ENCODE peak calls at places on chromosomes 1 and 21, in nine cellular contexts. One of them, this sample, is unnamed.

GRCh38 chr21:41009398-41010177 is 158.4 kb upstream of the BACE2 start:
- DNase-seq in uterus: no peak
- DNase-seq in CD8-positive, alpha-beta memory T cell: no peak
- DNase-seq in cardiac muscle cell: no peak
- DNase-seq in suprapubic skin: no peak
- DNase-seq in HAP-1: no peak
- DNase-seq in PC-3: no peak
- DNase-seq in neuronal stem cell: no peak
- DNase-seq in GM23338: no peak
- DNase-seq in this sample: no peak

GRCh38 chr1:208183977-208184901 is 59.9 kb downstream of the PLXNA2 start:
- DNase-seq in uterus: peak; percentile 59
- DNase-seq in PC-3: peak; percentile 99
- DNase-seq in neuronal stem cell: no peak
- DNase-seq in HAP-1: no peak
- DNase-seq in cardiac muscle cell: peak; percentile 82
- DNase-seq in GM23338: no peak
- DNase-seq in CD8-positive, alpha-beta memory T cell: no peak
- DNase-seq in suprapubic skin: peak; percentile 81
- DNase-seq in this sample: no peak

GRCh38 chr21:34243562-34243961 is 120.2 kb upstream of the KCNE2 start:
- DNase-seq in HAP-1: no peak
- DNase-seq in CD8-positive, alpha-beta memory T cell: no peak
- DNase-seq in neuronal stem cell: no peak
- DNase-seq in uterus: no peak
- DNase-seq in suprapubic skin: no peak
- DNase-seq in PC-3: peak; percentile 52
- DNase-seq in cardiac muscle cell: peak; percentile 45
- DNase-seq in GM23338: peak; percentile 72
- DNase-seq in this sample: peak; percentile 29

GRCh38 chr1:186155594-186155993 is 219.5 kb downstream of the TPR start:
- DNase-seq in suprapubic skin: no peak
- DNase-seq in uterus: no peak
- DNase-seq in CD8-positive, alpha-beta memory T cell: no peak
- DNase-seq in cardiac muscle cell: peak; percentile 75
- DNase-seq in HAP-1: peak; percentile 11
- DNase-seq in PC-3: peak; percentile 75
- DNase-seq in GM23338: peak; percentile 36
- DNase-seq in neuronal stem cell: no peak
- DNase-seq in this sample: no peak

GRCh38 chr1:116950497-116951174 is 40.9 kb downstream of the PTGFRN start:
- DNase-seq in suprapubic skin: no peak
- DNase-seq in neuronal stem cell: no peak
- DNase-seq in GM23338: no peak
- DNase-seq in HAP-1: no peak
- DNase-seq in CD8-positive, alpha-beta memory T cell: no peak
- DNase-seq in cardiac muscle cell: peak; percentile 72
- DNase-seq in uterus: no peak
- DNase-seq in PC-3: no peak
- DNase-seq in this sample: no peak

GRCh38 chr1:211305044-211305443 is 21.6 kb upstream of the TRAF5 start:
- DNase-seq in suprapubic skin: no peak
- DNase-seq in PC-3: no peak
- DNase-seq in uterus: no peak
- DNase-seq in cardiac muscle cell: no peak
- DNase-seq in neuronal stem cell: no peak
- DNase-seq in GM23338: no peak
- DNase-seq in HAP-1: no peak
- DNase-seq in CD8-positive, alpha-beta memory T cell: no peak
- DNase-seq in this sample: no peak

GRCh38 chr1:20343937-20344302 is 53.2 kb downstream of the VWA5B1 start:
- DNase-seq in uterus: no peak
- DNase-seq in CD8-positive, alpha-beta memory T cell: no peak
- DNase-seq in GM23338: no peak
- DNase-seq in cardiac muscle cell: no peak
- DNase-seq in PC-3: no peak
- DNase-seq in suprapubic skin: no peak
- DNase-seq in HAP-1: no peak
- DNase-seq in neuronal stem cell: no peak
- DNase-seq in this sample: no peak

GRCh38 chr21:36803801-36804452 is 105.0 kb downstream of the SIM2 start:
- DNase-seq in GM23338: no peak
- DNase-seq in CD8-positive, alpha-beta memory T cell: no peak
- DNase-seq in uterus: no peak
- DNase-seq in cardiac muscle cell: no peak
- DNase-seq in HAP-1: no peak
- DNase-seq in suprapubic skin: no peak
- DNase-seq in PC-3: no peak
- DNase-seq in neuronal stem cell: no peak
- DNase-seq in this sample: no peak

GRCh38 chr1:115196291-115196690 is 107.0 kb upstream of the TSPAN2 start:
- DNase-seq in HAP-1: no peak
- DNase-seq in GM23338: no peak
- DNase-seq in CD8-positive, alpha-beta memory T cell: no peak
- DNase-seq in neuronal stem cell: no peak
- DNase-seq in suprapubic skin: no peak
- DNase-seq in PC-3: no peak
- DNase-seq in cardiac muscle cell: no peak
- DNase-seq in uterus: no peak
- DNase-seq in this sample: no peak

GRCh38 chr1:247376659-247377058 is 39.3 kb upstream of the NLRP3 start:
- DNase-seq in HAP-1: peak; percentile 91
- DNase-seq in cardiac muscle cell: no peak
- DNase-seq in suprapubic skin: no peak
- DNase-seq in PC-3: no peak
- DNase-seq in GM23338: peak; percentile 98
- DNase-seq in neuronal stem cell: peak; percentile 63
- DNase-seq in uterus: no peak
- DNase-seq in CD8-positive, alpha-beta memory T cell: no peak
- DNase-seq in this sample: no peak

GRCh38 chr1:83547903-83548302 is 451.0 kb downstream of the TTLL7 start:
- DNase-seq in neuronal stem cell: no peak
- DNase-seq in CD8-positive, alpha-beta memory T cell: no peak
- DNase-seq in suprapubic skin: no peak
- DNase-seq in PC-3: no peak
- DNase-seq in cardiac muscle cell: peak; percentile 25
- DNase-seq in uterus: no peak
- DNase-seq in HAP-1: no peak
- DNase-seq in GM23338: no peak
- DNase-seq in this sample: no peak

DNA sequence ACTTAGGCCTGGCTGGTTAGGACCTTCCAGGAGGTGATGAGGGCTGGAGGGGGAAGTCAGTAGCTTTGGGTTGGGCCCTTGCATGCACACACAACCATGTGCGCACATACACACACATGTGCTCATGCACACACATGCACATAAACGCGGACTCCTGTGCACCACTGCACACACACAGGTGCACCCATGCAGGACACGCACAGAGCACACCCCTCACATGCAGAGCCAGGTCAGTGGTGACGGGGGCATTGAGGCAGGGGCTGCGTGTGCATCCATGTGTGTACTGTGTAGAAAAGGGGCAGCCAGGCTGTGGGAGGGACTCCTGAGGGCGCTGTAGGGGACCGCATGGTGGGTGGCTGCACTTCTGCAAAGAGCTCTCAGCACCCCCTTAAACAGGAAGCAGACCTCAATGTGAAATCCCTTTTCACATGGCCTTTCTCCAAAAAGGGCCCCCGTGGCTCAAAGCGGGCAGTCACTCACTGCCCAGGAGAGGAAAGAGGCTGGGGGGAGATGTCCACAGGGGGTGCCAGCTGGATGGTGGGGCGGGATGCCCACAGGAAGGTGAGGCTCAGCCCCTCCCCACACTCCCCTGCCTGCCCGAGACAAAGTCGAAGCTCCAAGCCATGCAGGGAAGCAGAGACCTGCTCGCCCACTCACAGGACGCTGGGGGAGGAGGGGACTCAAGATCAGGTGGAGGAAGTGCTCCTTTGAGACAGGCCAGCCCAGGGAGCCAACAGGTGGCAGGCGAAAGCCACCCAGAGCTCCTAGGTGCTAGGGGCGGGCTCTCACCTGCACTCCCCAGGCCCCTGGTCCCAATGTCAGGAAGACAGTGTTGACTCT is 95.2 kb downstream of the ITPKB start:
- DNase-seq in cardiac muscle cell: no peak
- DNase-seq in neuronal stem cell: no peak
- DNase-seq in GM23338: no peak
- DNase-seq in PC-3: no peak
- DNase-seq in uterus: peak; percentile 16
- DNase-seq in suprapubic skin: peak; percentile 60
- DNase-seq in CD8-positive, alpha-beta memory T cell: peak; percentile 23
- DNase-seq in HAP-1: no peak
- DNase-seq in this sample: no peak
- H3K4me3 ChIP-seq in cardiac muscle cell: no peak overlapping the region
- H3K4me3 ChIP-seq in neuronal stem cell: no peak overlapping the region
- H3K4me3 ChIP-seq in GM23338: no peak overlapping the region
- H3K4me3 ChIP-seq in PC-3: no peak overlapping the region
- H3K4me3 ChIP-seq in uterus: no peak overlapping the region
- H3K4me3 ChIP-seq in suprapubic skin: no peak overlapping the region
- H3K4me3 ChIP-seq in CD8-positive, alpha-beta memory T cell: no peak overlapping the region
- H3K4me3 ChIP-seq in HAP-1: no peak overlapping the region
- H3K4me3 ChIP-seq in this sample: no peak overlapping the region

DNA sequence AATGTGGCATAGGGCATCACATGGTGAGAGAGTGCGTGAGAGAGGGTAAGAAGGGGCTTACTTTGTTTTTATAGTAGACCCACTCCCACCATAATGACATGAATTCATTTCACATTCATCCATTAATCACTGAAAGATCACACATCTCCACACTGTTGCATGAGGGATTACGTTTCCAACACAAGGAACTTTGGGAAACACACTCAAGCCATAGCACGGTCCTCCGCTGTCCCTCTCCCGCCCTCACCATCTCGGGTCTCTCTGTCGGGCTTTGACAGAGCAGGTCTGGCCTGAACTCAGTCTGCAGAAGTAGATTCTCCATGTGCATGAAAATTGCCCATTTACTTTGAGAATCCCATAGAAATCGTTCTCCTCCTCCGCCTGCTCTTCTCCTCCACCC is 312.2 kb downstream of the MATN1 start:
- DNase-seq in uterus: no peak
- DNase-seq in PC-3: no peak
- DNase-seq in GM23338: no peak
- DNase-seq in HAP-1: no peak
- DNase-seq in CD8-positive, alpha-beta memory T cell: no peak
- DNase-seq in neuronal stem cell: no peak
- DNase-seq in cardiac muscle cell: no peak
- DNase-seq in suprapubic skin: no peak
- DNase-seq in this sample: no peak
- H3K4me1 ChIP-seq in uterus: no peaks in the 10 kb centered on the region
- H3K4me1 ChIP-seq in PC-3: no peaks in the 10 kb centered on the region
- H3K4me1 ChIP-seq in GM23338: no peaks in the 10 kb centered on the region
- H3K4me1 ChIP-seq in HAP-1: no peaks in the 10 kb centered on the region
- H3K4me1 ChIP-seq in CD8-positive, alpha-beta memory T cell: no peaks in the 10 kb centered on the region
- H3K4me1 ChIP-seq in neuronal stem cell: no peaks in the 10 kb centered on the region
- H3K4me1 ChIP-seq in cardiac muscle cell: peaks cover 9% of the 10 kb centered on the region
- H3K4me1 ChIP-seq in suprapubic skin: no peaks in the 10 kb centered on the region
- H3K4me1 ChIP-seq in this sample: peaks cover 9% of the 10 kb centered on the region

DNA sequence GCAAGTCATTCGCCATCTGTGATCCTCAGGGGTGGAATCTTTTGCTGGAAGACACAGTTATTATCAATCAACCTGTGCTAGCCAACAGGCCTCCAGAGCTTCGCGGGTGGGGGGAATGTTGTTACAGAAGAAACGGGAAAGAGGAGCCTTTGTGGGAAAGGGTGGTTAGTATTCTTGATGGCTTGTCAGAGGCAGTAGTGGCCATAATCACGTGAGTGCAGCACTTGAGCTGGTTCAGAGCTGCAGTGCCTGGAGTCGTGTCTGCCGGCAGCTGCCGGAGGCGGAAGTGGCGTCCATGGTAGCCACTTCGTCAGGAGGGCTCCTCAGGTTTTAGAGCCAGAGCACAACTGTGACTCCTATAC is 204.8 kb downstream of the ST6GALNAC3 start:
- DNase-seq in neuronal stem cell: no peak
- DNase-seq in suprapubic skin: no peak
- DNase-seq in cardiac muscle cell: no peak
- DNase-seq in uterus: no peak
- DNase-seq in CD8-positive, alpha-beta memory T cell: no peak
- DNase-seq in PC-3: no peak
- DNase-seq in GM23338: no peak
- DNase-seq in HAP-1: no peak
- DNase-seq in this sample: peak; percentile 33
- H3K4me3 ChIP-seq in neuronal stem cell: no peak overlapping the region
- H3K4me3 ChIP-seq in suprapubic skin: no peak overlapping the region
- H3K4me3 ChIP-seq in cardiac muscle cell: no peak overlapping the region
- H3K4me3 ChIP-seq in uterus: no peak overlapping the region
- H3K4me3 ChIP-seq in CD8-positive, alpha-beta memory T cell: no peak overlapping the region
- H3K4me3 ChIP-seq in PC-3: no peak overlapping the region
- H3K4me3 ChIP-seq in GM23338: no peak overlapping the region
- H3K4me3 ChIP-seq in HAP-1: no peak overlapping the region
- H3K4me3 ChIP-seq in this sample: peak overlapping the region; percentile 5

GRCh38 chr1:162235261-162235780 is 141.3 kb downstream of the SPATA46 start:
- DNase-seq in cardiac muscle cell: peak; percentile 42
- DNase-seq in CD8-positive, alpha-beta memory T cell: no peak
- DNase-seq in PC-3: no peak
- DNase-seq in uterus: no peak
- DNase-seq in GM23338: no peak
- DNase-seq in suprapubic skin: no peak
- DNase-seq in HAP-1: no peak
- DNase-seq in neuronal stem cell: no peak
- DNase-seq in this sample: no peak

GRCh38 chr1:162233937-162234336 is 142.7 kb downstream of the SPATA46 start:
- DNase-seq in cardiac muscle cell: no peak
- DNase-seq in GM23338: no peak
- DNase-seq in suprapubic skin: no peak
- DNase-seq in neuronal stem cell: no peak
- DNase-seq in PC-3: no peak
- DNase-seq in uterus: no peak
- DNase-seq in HAP-1: no peak
- DNase-seq in CD8-positive, alpha-beta memory T cell: no peak
- DNase-seq in this sample: no peak

GRCh38 chr1:162236201-162236600 is 140.5 kb downstream of the SPATA46 start:
- DNase-seq in HAP-1: no peak
- DNase-seq in suprapubic skin: no peak
- DNase-seq in PC-3: no peak
- DNase-seq in neuronal stem cell: no peak
- DNase-seq in CD8-positive, alpha-beta memory T cell: no peak
- DNase-seq in cardiac muscle cell: no peak
- DNase-seq in uterus: no peak
- DNase-seq in GM23338: no peak
- DNase-seq in this sample: no peak

GRCh38 chr1:162234571-162234970 is 142.1 kb downstream of the SPATA46 start:
- DNase-seq in neuronal stem cell: no peak
- DNase-seq in cardiac muscle cell: no peak
- DNase-seq in HAP-1: no peak
- DNase-seq in PC-3: no peak
- DNase-seq in GM23338: no peak
- DNase-seq in uterus: no peak
- DNase-seq in CD8-positive, alpha-beta memory T cell: no peak
- DNase-seq in suprapubic skin: no peak
- DNase-seq in this sample: no peak

DNA sequence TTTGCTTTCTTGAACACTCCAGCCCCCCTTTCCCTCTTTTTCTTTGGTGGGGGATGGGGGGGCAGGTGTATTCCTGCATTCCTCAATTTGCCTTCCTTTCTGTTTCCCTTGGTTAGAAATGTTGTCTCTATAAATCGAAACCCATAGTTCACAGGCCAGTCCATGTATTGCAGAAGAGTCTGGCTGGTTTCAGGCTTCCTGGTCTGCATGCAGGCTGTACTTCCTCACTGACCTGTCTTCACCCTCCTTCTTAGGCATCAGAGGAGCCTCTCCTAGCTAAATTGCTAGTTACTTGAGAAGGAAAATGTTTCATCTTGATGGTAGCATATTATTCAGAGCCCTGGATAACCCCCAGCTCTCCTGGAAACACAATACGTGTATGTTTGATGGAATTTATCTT is 140.0 kb downstream of the SPATA46 start:
- DNase-seq in CD8-positive, alpha-beta memory T cell: no peak
- DNase-seq in suprapubic skin: no peak
- DNase-seq in cardiac muscle cell: no peak
- DNase-seq in PC-3: no peak
- DNase-seq in HAP-1: no peak
- DNase-seq in GM23338: no peak
- DNase-seq in uterus: no peak
- DNase-seq in neuronal stem cell: no peak
- DNase-seq in this sample: no peak
- H3K4me1 ChIP-seq in CD8-positive, alpha-beta memory T cell: no peaks in the 10 kb centered on the region
- H3K4me1 ChIP-seq in suprapubic skin: peaks cover 6% of the 10 kb centered on the region
- H3K4me1 ChIP-seq in cardiac muscle cell: peaks cover 31% of the 10 kb centered on the region
- H3K4me1 ChIP-seq in PC-3: no peaks in the 10 kb centered on the region
- H3K4me1 ChIP-seq in HAP-1: peaks cover 14% of the 10 kb centered on the region
- H3K4me1 ChIP-seq in GM23338: peaks cover 16% of the 10 kb centered on the region
- H3K4me1 ChIP-seq in uterus: no peaks in the 10 kb centered on the region
- H3K4me1 ChIP-seq in neuronal stem cell: peaks cover 10% of the 10 kb centered on the region
- H3K4me1 ChIP-seq in this sample: no peaks in the 10 kb centered on the region

This sample was measured in BE2C.